ENCODE peak calls at places on chromosomes 2 and 18, in seven cellular contexts. One of them, this sample, is unnamed.
A peak's percentile ranks its signal among the peaks of the same experiment; 100 is the strongest.

GRCh38 chr2:236343400-236344161 is 79.4 kb upstream of the ASB18 start:
- DNase-seq in amniotic epithelial cell: peak; percentile 73
- DNase-seq in T follicular helper cell: peak; percentile 23
- DNase-seq in GM12891: peak; percentile 55
- DNase-seq in activated naive CD8-positive, alpha-beta T cell treated with anti-CD3 and anti-CD28 coated beads, Interleukin-2, amount 10 ng/mL, durations not matched to agents 7 days and 5 days: no peak
- DNase-seq in non-pigmented ciliary epithelial cell: peak; percentile 63
- DNase-seq in ovary: peak; percentile 52
- DNase-seq in this sample: peak; percentile 47

GRCh38 chr18:78632111-78632541 is 347.5 kb upstream of the SALL3 start:
- DNase-seq in non-pigmented ciliary epithelial cell: peak; percentile 9
- DNase-seq in T follicular helper cell: no peak
- DNase-seq in amniotic epithelial cell: no peak
- DNase-seq in ovary: no peak
- DNase-seq in GM12891: no peak
- DNase-seq in activated naive CD8-positive, alpha-beta T cell treated with anti-CD3 and anti-CD28 coated beads, Interleukin-2, amount 10 ng/mL, durations not matched to agents 7 days and 5 days: no peak
- DNase-seq in this sample: no peak

GRCh38 chr2:102915128-102915527 is 153.3 kb downstream of the TMEM182 start:
- DNase-seq in ovary: no peak
- DNase-seq in GM12891: no peak
- DNase-seq in T follicular helper cell: no peak
- DNase-seq in non-pigmented ciliary epithelial cell: peak; percentile 14
- DNase-seq in activated naive CD8-positive, alpha-beta T cell treated with anti-CD3 and anti-CD28 coated beads, Interleukin-2, amount 10 ng/mL, durations not matched to agents 7 days and 5 days: no peak
- DNase-seq in amniotic epithelial cell: peak; percentile 2
- DNase-seq in this sample: no peak

GRCh38 chr18:41731887-41732286 is 223.1 kb upstream of the PIK3C3 start:
- DNase-seq in GM12891: no peak
- DNase-seq in non-pigmented ciliary epithelial cell: no peak
- DNase-seq in T follicular helper cell: no peak
- DNase-seq in ovary: no peak
- DNase-seq in amniotic epithelial cell: peak; percentile 68
- DNase-seq in activated naive CD8-positive, alpha-beta T cell treated with anti-CD3 and anti-CD28 coated beads, Interleukin-2, amount 10 ng/mL, durations not matched to agents 7 days and 5 days: no peak
- DNase-seq in this sample: no peak

GRCh38 chr2:158321264-158321663 is 135.3 kb downstream of the CCDC148 start:
- DNase-seq in activated naive CD8-positive, alpha-beta T cell treated with anti-CD3 and anti-CD28 coated beads, Interleukin-2, amount 10 ng/mL, durations not matched to agents 7 days and 5 days: no peak
- DNase-seq in ovary: no peak
- DNase-seq in amniotic epithelial cell: peak; percentile 18
- DNase-seq in GM12891: no peak
- DNase-seq in T follicular helper cell: no peak
- DNase-seq in non-pigmented ciliary epithelial cell: peak; percentile 60
- DNase-seq in this sample: no peak

GRCh38 chr18:10353791-10354190 is 100.6 kb upstream of the APCDD1 start:
- DNase-seq in non-pigmented ciliary epithelial cell: peak; percentile 50
- DNase-seq in GM12891: no peak
- DNase-seq in activated naive CD8-positive, alpha-beta T cell treated with anti-CD3 and anti-CD28 coated beads, Interleukin-2, amount 10 ng/mL, durations not matched to agents 7 days and 5 days: no peak
- DNase-seq in amniotic epithelial cell: peak; percentile 52
- DNase-seq in ovary: no peak
- DNase-seq in T follicular helper cell: no peak
- DNase-seq in this sample: peak; percentile 37

GRCh38 chr2:134369220-134369902 is 115.5 kb downstream of the MGAT5 start:
- DNase-seq in activated naive CD8-positive, alpha-beta T cell treated with anti-CD3 and anti-CD28 coated beads, Interleukin-2, amount 10 ng/mL, durations not matched to agents 7 days and 5 days: no peak
- DNase-seq in amniotic epithelial cell: no peak
- DNase-seq in T follicular helper cell: no peak
- DNase-seq in GM12891: no peak
- DNase-seq in non-pigmented ciliary epithelial cell: no peak
- DNase-seq in ovary: no peak
- DNase-seq in this sample: no peak

GRCh38 chr2:28716265-28716865 is 35.3 kb upstream of the PPP1CB start:
- DNase-seq in activated naive CD8-positive, alpha-beta T cell treated with anti-CD3 and anti-CD28 coated beads, Interleukin-2, amount 10 ng/mL, durations not matched to agents 7 days and 5 days: no peak
- DNase-seq in T follicular helper cell: no peak
- DNase-seq in ovary: peak; percentile 69
- DNase-seq in GM12891: no peak
- DNase-seq in amniotic epithelial cell: peak; percentile 93
- DNase-seq in non-pigmented ciliary epithelial cell: peak; percentile 88
- DNase-seq in this sample: peak; percentile 52

GRCh38 chr18:24195296-24196053 is 56.6 kb downstream of the CABYR start:
- DNase-seq in non-pigmented ciliary epithelial cell: no peak
- DNase-seq in T follicular helper cell: no peak
- DNase-seq in amniotic epithelial cell: no peak
- DNase-seq in GM12891: no peak
- DNase-seq in activated naive CD8-positive, alpha-beta T cell treated with anti-CD3 and anti-CD28 coated beads, Interleukin-2, amount 10 ng/mL, durations not matched to agents 7 days and 5 days: no peak
- DNase-seq in ovary: no peak
- DNase-seq in this sample: no peak

GRCh38 chr18:26088482-26088881 is 1.9 kb downstream of the SS18 start:
- DNase-seq in ovary: no peak
- DNase-seq in non-pigmented ciliary epithelial cell: no peak
- DNase-seq in GM12891: no peak
- DNase-seq in T follicular helper cell: no peak
- DNase-seq in activated naive CD8-positive, alpha-beta T cell treated with anti-CD3 and anti-CD28 coated beads, Interleukin-2, amount 10 ng/mL, durations not matched to agents 7 days and 5 days: no peak
- DNase-seq in amniotic epithelial cell: no peak
- DNase-seq in this sample: no peak

GRCh38 chr2:32425719-32426141 is 68.9 kb downstream of the BIRC6 start:
- DNase-seq in T follicular helper cell: no peak
- DNase-seq in non-pigmented ciliary epithelial cell: peak; percentile 34
- DNase-seq in GM12891: no peak
- DNase-seq in ovary: no peak
- DNase-seq in amniotic epithelial cell: peak; percentile 33
- DNase-seq in activated naive CD8-positive, alpha-beta T cell treated with anti-CD3 and anti-CD28 coated beads, Interleukin-2, amount 10 ng/mL, durations not matched to agents 7 days and 5 days: no peak
- DNase-seq in this sample: no peak

GRCh38 chr2:179677148-179677688 is 184.2 kb downstream of the ZNF385B start:
- DNase-seq in activated naive CD8-positive, alpha-beta T cell treated with anti-CD3 and anti-CD28 coated beads, Interleukin-2, amount 10 ng/mL, durations not matched to agents 7 days and 5 days: no peak
- DNase-seq in GM12891: no peak
- DNase-seq in non-pigmented ciliary epithelial cell: no peak
- DNase-seq in T follicular helper cell: no peak
- DNase-seq in amniotic epithelial cell: no peak
- DNase-seq in ovary: no peak
- DNase-seq in this sample: no peak

GRCh38 chr2:175605989-175606841 is 395.9 kb downstream of the LNPK start:
- DNase-seq in amniotic epithelial cell: no peak
- DNase-seq in non-pigmented ciliary epithelial cell: no peak
- DNase-seq in T follicular helper cell: no peak
- DNase-seq in GM12891: no peak
- DNase-seq in ovary: no peak
- DNase-seq in activated naive CD8-positive, alpha-beta T cell treated with anti-CD3 and anti-CD28 coated beads, Interleukin-2, amount 10 ng/mL, durations not matched to agents 7 days and 5 days: no peak
- DNase-seq in this sample: peak; percentile 35

GRCh38 chr2:233816771-233817170 is 37.6 kb downstream of the HJURP start:
- DNase-seq in activated naive CD8-positive, alpha-beta T cell treated with anti-CD3 and anti-CD28 coated beads, Interleukin-2, amount 10 ng/mL, durations not matched to agents 7 days and 5 days: no peak
- DNase-seq in ovary: no peak
- DNase-seq in GM12891: no peak
- DNase-seq in T follicular helper cell: no peak
- DNase-seq in amniotic epithelial cell: no peak
- DNase-seq in non-pigmented ciliary epithelial cell: no peak
- DNase-seq in this sample: no peak

GRCh38 chr2:178530625-178531142 is 50.4 kb downstream of the PLEKHA3 start:
- DNase-seq in GM12891: no peak
- DNase-seq in amniotic epithelial cell: peak; percentile 44
- DNase-seq in activated naive CD8-positive, alpha-beta T cell treated with anti-CD3 and anti-CD28 coated beads, Interleukin-2, amount 10 ng/mL, durations not matched to agents 7 days and 5 days: no peak
- DNase-seq in T follicular helper cell: no peak
- DNase-seq in ovary: no peak
- DNase-seq in non-pigmented ciliary epithelial cell: no peak
- DNase-seq in this sample: no peak

GRCh38 chr18:61635901-61636528 is 256.8 kb downstream of the RNF152 start:
- DNase-seq in non-pigmented ciliary epithelial cell: no peak
- DNase-seq in amniotic epithelial cell: no peak
- DNase-seq in T follicular helper cell: peak; percentile 12
- DNase-seq in activated naive CD8-positive, alpha-beta T cell treated with anti-CD3 and anti-CD28 coated beads, Interleukin-2, amount 10 ng/mL, durations not matched to agents 7 days and 5 days: peak; percentile 30
- DNase-seq in GM12891: peak; percentile 20
- DNase-seq in ovary: peak; percentile 53
- DNase-seq in this sample: peak; percentile 90

GRCh38 chr2:224576098-224576715 is 9.0 kb downstream of the CUL3 start:
- DNase-seq in non-pigmented ciliary epithelial cell: no peak
- DNase-seq in activated naive CD8-positive, alpha-beta T cell treated with anti-CD3 and anti-CD28 coated beads, Interleukin-2, amount 10 ng/mL, durations not matched to agents 7 days and 5 days: no peak
- DNase-seq in T follicular helper cell: no peak
- DNase-seq in amniotic epithelial cell: no peak
- DNase-seq in ovary: no peak
- DNase-seq in GM12891: no peak
- DNase-seq in this sample: no peak

GRCh38 chr2:222241054-222241453 is 57.7 kb downstream of the PAX3 start:
- DNase-seq in GM12891: no peak
- DNase-seq in amniotic epithelial cell: no peak
- DNase-seq in non-pigmented ciliary epithelial cell: no peak
- DNase-seq in ovary: no peak
- DNase-seq in T follicular helper cell: no peak
- DNase-seq in activated naive CD8-positive, alpha-beta T cell treated with anti-CD3 and anti-CD28 coated beads, Interleukin-2, amount 10 ng/mL, durations not matched to agents 7 days and 5 days: no peak
- DNase-seq in this sample: peak; percentile 38

GRCh38 chr2:8550481-8550880 is 131.4 kb upstream of the ID2 start:
- DNase-seq in activated naive CD8-positive, alpha-beta T cell treated with anti-CD3 and anti-CD28 coated beads, Interleukin-2, amount 10 ng/mL, durations not matched to agents 7 days and 5 days: no peak
- DNase-seq in ovary: peak; percentile 11
- DNase-seq in amniotic epithelial cell: no peak
- DNase-seq in non-pigmented ciliary epithelial cell: no peak
- DNase-seq in GM12891: no peak
- DNase-seq in T follicular helper cell: no peak
- DNase-seq in this sample: no peak

GRCh38 chr2:46275995-46276394 is 21.2 kb upstream of the EPAS1 start:
- DNase-seq in GM12891: no peak
- DNase-seq in activated naive CD8-positive, alpha-beta T cell treated with anti-CD3 and anti-CD28 coated beads, Interleukin-2, amount 10 ng/mL, durations not matched to agents 7 days and 5 days: peak; percentile 66
- DNase-seq in T follicular helper cell: no peak
- DNase-seq in non-pigmented ciliary epithelial cell: no peak
- DNase-seq in ovary: peak; percentile 68
- DNase-seq in amniotic epithelial cell: peak; percentile 36
- DNase-seq in this sample: no peak

GRCh38 chr2:501130-501529 is 176.1 kb downstream of the TMEM18 start:
- DNase-seq in ovary: no peak
- DNase-seq in non-pigmented ciliary epithelial cell: no peak
- DNase-seq in T follicular helper cell: no peak
- DNase-seq in activated naive CD8-positive, alpha-beta T cell treated with anti-CD3 and anti-CD28 coated beads, Interleukin-2, amount 10 ng/mL, durations not matched to agents 7 days and 5 days: no peak
- DNase-seq in amniotic epithelial cell: no peak
- DNase-seq in GM12891: no peak
- DNase-seq in this sample: no peak

GRCh38 chr2:226977775-226978190 is 141.9 kb downstream of the RHBDD1 start:
- DNase-seq in ovary: no peak
- DNase-seq in activated naive CD8-positive, alpha-beta T cell treated with anti-CD3 and anti-CD28 coated beads, Interleukin-2, amount 10 ng/mL, durations not matched to agents 7 days and 5 days: no peak
- DNase-seq in amniotic epithelial cell: peak; percentile 68
- DNase-seq in GM12891: no peak
- DNase-seq in T follicular helper cell: no peak
- DNase-seq in non-pigmented ciliary epithelial cell: peak; percentile 56
- DNase-seq in this sample: no peak

GRCh38 chr2:107775171-107775570 is 51.5 kb upstream of the RGPD4 start:
- DNase-seq in ovary: no peak
- DNase-seq in amniotic epithelial cell: no peak
- DNase-seq in GM12891: no peak
- DNase-seq in T follicular helper cell: no peak
- DNase-seq in non-pigmented ciliary epithelial cell: no peak
- DNase-seq in activated naive CD8-positive, alpha-beta T cell treated with anti-CD3 and anti-CD28 coated beads, Interleukin-2, amount 10 ng/mL, durations not matched to agents 7 days and 5 days: no peak
- DNase-seq in this sample: no peak

GRCh38 chr2:164754157-164755093 is 87.2 kb downstream of the COBLL1 start:
- DNase-seq in amniotic epithelial cell: no peak
- DNase-seq in T follicular helper cell: no peak
- DNase-seq in GM12891: no peak
- DNase-seq in non-pigmented ciliary epithelial cell: no peak
- DNase-seq in ovary: no peak
- DNase-seq in activated naive CD8-positive, alpha-beta T cell treated with anti-CD3 and anti-CD28 coated beads, Interleukin-2, amount 10 ng/mL, durations not matched to agents 7 days and 5 days: no peak
- DNase-seq in this sample: no peak

GRCh38 chr2:71283131-71283530 is 48.5 kb upstream of the ZNF638 start:
- DNase-seq in non-pigmented ciliary epithelial cell: no peak
- DNase-seq in ovary: no peak
- DNase-seq in activated naive CD8-positive, alpha-beta T cell treated with anti-CD3 and anti-CD28 coated beads, Interleukin-2, amount 10 ng/mL, durations not matched to agents 7 days and 5 days: no peak
- DNase-seq in amniotic epithelial cell: no peak
- DNase-seq in T follicular helper cell: no peak
- DNase-seq in GM12891: no peak
- DNase-seq in this sample: no peak

GRCh38 chr18:45521777-45522176 is 93.5 kb upstream of the SLC14A2 start:
- DNase-seq in ovary: peak; percentile 25
- DNase-seq in GM12891: no peak
- DNase-seq in amniotic epithelial cell: peak; percentile 59
- DNase-seq in activated naive CD8-positive, alpha-beta T cell treated with anti-CD3 and anti-CD28 coated beads, Interleukin-2, amount 10 ng/mL, durations not matched to agents 7 days and 5 days: no peak
- DNase-seq in non-pigmented ciliary epithelial cell: no peak
- DNase-seq in T follicular helper cell: no peak
- DNase-seq in this sample: no peak

GRCh38 chr2:62471816-62472215 is 34.2 kb downstream of the TMEM17 start:
- DNase-seq in non-pigmented ciliary epithelial cell: no peak
- DNase-seq in T follicular helper cell: no peak
- DNase-seq in activated naive CD8-positive, alpha-beta T cell treated with anti-CD3 and anti-CD28 coated beads, Interleukin-2, amount 10 ng/mL, durations not matched to agents 7 days and 5 days: no peak
- DNase-seq in ovary: peak; percentile 80
- DNase-seq in amniotic epithelial cell: no peak
- DNase-seq in GM12891: no peak
- DNase-seq in this sample: no peak

GRCh38 chr2:195658541-195658890 is 1.5 kb downstream of the SLC39A10 start:
- DNase-seq in GM12891: no peak
- DNase-seq in T follicular helper cell: peak; percentile 20
- DNase-seq in non-pigmented ciliary epithelial cell: peak; percentile 81
- DNase-seq in ovary: no peak
- DNase-seq in amniotic epithelial cell: peak; percentile 85
- DNase-seq in activated naive CD8-positive, alpha-beta T cell treated with anti-CD3 and anti-CD28 coated beads, Interleukin-2, amount 10 ng/mL, durations not matched to agents 7 days and 5 days: no peak
- DNase-seq in this sample: peak; percentile 51

GRCh38 chr18:28095631-28096030 is 81.3 kb downstream of the CDH2 start:
- DNase-seq in non-pigmented ciliary epithelial cell: no peak
- DNase-seq in GM12891: no peak
- DNase-seq in activated naive CD8-positive, alpha-beta T cell treated with anti-CD3 and anti-CD28 coated beads, Interleukin-2, amount 10 ng/mL, durations not matched to agents 7 days and 5 days: no peak
- DNase-seq in T follicular helper cell: no peak
- DNase-seq in ovary: no peak
- DNase-seq in amniotic epithelial cell: peak; percentile 24
- DNase-seq in this sample: no peak

GRCh38 chr2:96157649-96158553 is 12.7 kb upstream of the DUSP2 start:
- DNase-seq in GM12891: peak; percentile 78
- DNase-seq in activated naive CD8-positive, alpha-beta T cell treated with anti-CD3 and anti-CD28 coated beads, Interleukin-2, amount 10 ng/mL, durations not matched to agents 7 days and 5 days: peak; percentile 71
- DNase-seq in amniotic epithelial cell: no peak
- DNase-seq in T follicular helper cell: peak; percentile 54
- DNase-seq in ovary: no peak
- DNase-seq in non-pigmented ciliary epithelial cell: no peak
- DNase-seq in this sample: no peak

GRCh38 chr2:28276076-28276618 is 116.5 kb upstream of the FOSL2 start:
- DNase-seq in activated naive CD8-positive, alpha-beta T cell treated with anti-CD3 and anti-CD28 coated beads, Interleukin-2, amount 10 ng/mL, durations not matched to agents 7 days and 5 days: no peak
- DNase-seq in GM12891: no peak
- DNase-seq in ovary: peak; percentile 21
- DNase-seq in T follicular helper cell: no peak
- DNase-seq in amniotic epithelial cell: peak; percentile 99
- DNase-seq in non-pigmented ciliary epithelial cell: peak; percentile 97
- DNase-seq in this sample: no peak

GRCh38 chr2:6492573-6492972 is 373.1 kb downstream of the CMPK2 start:
- DNase-seq in amniotic epithelial cell: no peak
- DNase-seq in non-pigmented ciliary epithelial cell: no peak
- DNase-seq in T follicular helper cell: no peak
- DNase-seq in ovary: no peak
- DNase-seq in GM12891: no peak
- DNase-seq in activated naive CD8-positive, alpha-beta T cell treated with anti-CD3 and anti-CD28 coated beads, Interleukin-2, amount 10 ng/mL, durations not matched to agents 7 days and 5 days: no peak
- DNase-seq in this sample: no peak

GRCh38 chr2:240588006-240588655 is 1.6 kb downstream of the CAPN10 start:
- DNase-seq in T follicular helper cell: no peak
- DNase-seq in non-pigmented ciliary epithelial cell: no peak
- DNase-seq in activated naive CD8-positive, alpha-beta T cell treated with anti-CD3 and anti-CD28 coated beads, Interleukin-2, amount 10 ng/mL, durations not matched to agents 7 days and 5 days: no peak
- DNase-seq in amniotic epithelial cell: no peak
- DNase-seq in ovary: no peak
- DNase-seq in GM12891: no peak
- DNase-seq in this sample: no peak

GRCh38 chr2:191264647-191265079 is 19.5 kb downstream of the MYO1B start:
- DNase-seq in non-pigmented ciliary epithelial cell: peak; percentile 75
- DNase-seq in T follicular helper cell: no peak
- DNase-seq in activated naive CD8-positive, alpha-beta T cell treated with anti-CD3 and anti-CD28 coated beads, Interleukin-2, amount 10 ng/mL, durations not matched to agents 7 days and 5 days: no peak
- DNase-seq in amniotic epithelial cell: peak; percentile 76
- DNase-seq in GM12891: no peak
- DNase-seq in ovary: no peak
- DNase-seq in this sample: no peak

GRCh38 chr18:12819330-12819729 is 64.7 kb downstream of the PTPN2 start:
- DNase-seq in T follicular helper cell: no peak
- DNase-seq in amniotic epithelial cell: no peak
- DNase-seq in ovary: no peak
- DNase-seq in non-pigmented ciliary epithelial cell: no peak
- DNase-seq in GM12891: peak; percentile 32
- DNase-seq in activated naive CD8-positive, alpha-beta T cell treated with anti-CD3 and anti-CD28 coated beads, Interleukin-2, amount 10 ng/mL, durations not matched to agents 7 days and 5 days: no peak
- DNase-seq in this sample: no peak

GRCh38 chr2:182077451-182078142 is 91.9 kb downstream of the PPP1R1C start:
- DNase-seq in GM12891: no peak
- DNase-seq in T follicular helper cell: no peak
- DNase-seq in activated naive CD8-positive, alpha-beta T cell treated with anti-CD3 and anti-CD28 coated beads, Interleukin-2, amount 10 ng/mL, durations not matched to agents 7 days and 5 days: no peak
- DNase-seq in amniotic epithelial cell: peak; percentile 85
- DNase-seq in non-pigmented ciliary epithelial cell: peak; percentile 82
- DNase-seq in ovary: peak; percentile 17
- DNase-seq in this sample: peak; percentile 90

GRCh38 chr2:42924436-42924897 is 132.1 kb upstream of the HAAO start:
- DNase-seq in activated naive CD8-positive, alpha-beta T cell treated with anti-CD3 and anti-CD28 coated beads, Interleukin-2, amount 10 ng/mL, durations not matched to agents 7 days and 5 days: no peak
- DNase-seq in T follicular helper cell: no peak
- DNase-seq in amniotic epithelial cell: peak; percentile 68
- DNase-seq in ovary: peak; percentile 54
- DNase-seq in non-pigmented ciliary epithelial cell: no peak
- DNase-seq in GM12891: no peak
- DNase-seq in this sample: no peak